ENCODE peak calls at places on chromosomes 1 and 21, in ten cellular contexts. T is AG04450; R is right lobe of liver; L is colonic mucosa; B is GM06990; K is neural crest cell; H is AG04449; M is Panc1; D is RWPE1; J is CD8-positive, alpha-beta T cell. I is an unnamed sample.

GRCh38 chr1:209107535-209107934 is 476.0 kb upstream of the CAMK1G start:
- DNase-seq in M (no peak), T (no peak), D (no peak), J (no peak), R (no peak), L (no peak), B (peak; percentile 68), K (no peak), H (no peak), I (no peak)

GRCh38 chr1:236000781-236001180 is 64.1 kb downstream of the NID1 start:
- DNase-seq in L (no peak), T (no peak), R (no peak), K (no peak), H (no peak), M (no peak), D (no peak), B (no peak), J (no peak), I (no peak)

GRCh38 chr1:109547412-109548320 is 749 bp upstream of the GNAI3 start:
- DNase-seq in T (no peak), J (peak; percentile 22), R (no peak), L (peak; percentile 52), M (peak; percentile 7), D (no peak), H (no peak), B (peak; percentile 32), K (no peak), I (no peak)

GRCh38 chr1:117161887-117162286 is 40.3 kb upstream of the TRIM45 start:
- DNase-seq in J (no peak), M (no peak), K (no peak), D (no peak), R (no peak), T (no peak), B (no peak), L (no peak), H (no peak), I (no peak)

GRCh38 chr1:150974580-150975478 is at the start of gene CERS2:
- DNase-seq in T (no peak), L (peak; percentile 79), H (no peak), B (peak; percentile 80), R (peak; percentile 86), M (no peak), D (peak; percentile 82), K (peak; percentile 68), J (peak; percentile 78), I (peak; percentile 88)

GRCh38 chr1:151393583-151393982 is 5.8 kb upstream of the PSMB4 start:
- DNase-seq in D (no peak), H (no peak), J (no peak), B (no peak), K (no peak), T (no peak), R (no peak), L (no peak), M (no peak), I (no peak)

GRCh38 chr1:93827128-93827527 is 51.9 kb downstream of the DNTTIP2 start:
- DNase-seq in L (no peak), H (no peak), T (no peak), B (no peak), J (no peak), K (no peak), M (no peak), D (no peak), R (no peak), I (no peak)

GRCh38 chr1:157045251-157046218 is at the start of gene ARHGEF11:
- DNase-seq in B (peak; percentile 70), D (peak; percentile 84), H (peak; percentile 21), M (no peak), T (peak; percentile 59), L (peak; percentile 92), K (peak; percentile 85), R (peak; percentile 95), J (no peak), I (peak; percentile 92)

GRCh38 chr1:43951021-43951985 is 4.6 kb downstream of the IPO13 start:
- DNase-seq in K (no peak), T (no peak), H (no peak), M (no peak), R (no peak), D (no peak), J (no peak), B (no peak), L (no peak), I (no peak)

GRCh38 chr1:151368745-151369610 is 3.5 kb downstream of the SELENBP1 start:
- DNase-seq in K (no peak), L (peak; percentile 68), J (no peak), R (peak; percentile 92), T (no peak), M (no peak), D (no peak), H (no peak), B (no peak), I (no peak)

GRCh38 chr1:39826583-39826982 is 37.9 kb upstream of the BMP8B start:
- DNase-seq in L (peak; percentile 53), R (no peak), M (no peak), D (no peak), B (no peak), K (no peak), J (no peak), H (no peak), T (no peak), I (no peak)

GRCh38 chr1:25623731-25624130 is 7.1 kb downstream of the MAN1C1 start:
- DNase-seq in L (no peak), B (no peak), R (no peak), T (no peak), H (no peak), J (no peak), M (no peak), K (no peak), D (no peak), I (no peak)

DNA sequence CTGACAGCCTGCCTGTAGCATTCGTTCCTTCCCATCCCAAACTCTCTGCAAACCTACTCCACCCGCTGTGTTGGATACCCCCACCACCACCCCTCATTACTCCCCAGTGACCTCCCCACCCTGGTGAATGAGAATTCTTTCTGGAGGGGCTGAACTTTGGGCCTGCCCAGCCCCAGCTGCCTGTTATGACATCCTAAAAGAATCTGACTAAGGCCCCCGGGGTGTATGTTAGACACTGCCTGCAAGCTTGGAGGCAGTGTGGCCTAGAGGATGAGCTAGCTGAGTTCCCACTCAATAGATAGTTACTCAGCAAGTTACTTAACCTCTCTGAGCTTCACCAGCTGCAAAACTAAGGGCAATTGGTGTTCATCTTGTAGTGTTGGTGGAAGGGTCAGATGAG is 110.2 kb upstream of the FGGY start:
- DNase-seq in T (peak; percentile 67), B (no peak), H (peak; percentile 44), L (no peak), M (no peak), D (no peak), R (no peak), K (no peak), J (no peak), I (no peak)
- TF ChIP-seq CTCF in T (peak; percentile 36), B (no peak), H (peak; percentile 3), L (no peak), M (no peak), D (no peak), R (no peak), K (no peak), J (no peak), I (no peak)

GRCh38 chr1:35031103-35031452 is 667 bp downstream of the ZMYM6 start:
- DNase-seq in D (peak; percentile 43), L (peak; percentile 44), H (no peak), R (no peak), T (no peak), B (peak; percentile 29), K (peak; percentile 6), J (peak; percentile 54), M (peak; percentile 10), I (no peak)
- TF ChIP-seq CTCF in D (no peak), L (no peak), H (no peak), R (no peak), T (no peak), B (no peak), K (no peak), J (no peak), M (no peak), I (no peak)

GRCh38 chr21:31872072-31872451 is 758 bp upstream of the HUNK start:
- DNase-seq in L (no peak), B (no peak), H (no peak), R (no peak), J (no peak), T (no peak), D (no peak), M (no peak), K (no peak), I (no peak)

GRCh38 chr21:31873696-31874599 is 1.1 kb downstream of the HUNK start:
- DNase-seq in R (peak; percentile 47), J (peak; percentile 39), D (no peak), M (no peak), T (no peak), L (peak; percentile 79), B (peak; percentile 22), H (no peak), K (peak; percentile 84), I (peak; percentile 88)

GRCh38 chr21:31873275-31873695 is 465 bp downstream of the HUNK start:
- DNase-seq in H (no peak), D (no peak), B (no peak), T (no peak), L (peak; percentile 45), M (no peak), K (peak; percentile 50), R (no peak), J (no peak), I (peak; percentile 75)

GRCh38 chr21:31874817-31875216 is 2.0 kb downstream of the HUNK start:
- DNase-seq in R (no peak), L (peak; percentile 55), J (no peak), B (no peak), K (no peak), T (no peak), M (no peak), D (no peak), H (no peak), I (no peak)

GRCh38 chr21:31872452-31873274 is at the start of gene HUNK:
- DNase-seq in D (no peak), R (peak; percentile 48), K (peak; percentile 59), T (no peak), M (no peak), L (peak; percentile 68), H (no peak), B (peak; percentile 16), J (no peak), I (peak; percentile 86)
- TF ChIP-seq CTCF in D (no peak), R (peak; percentile 24), K (peak; percentile 31), T (peak; percentile 17), M (peak; percentile 9), L (no peak), H (peak; percentile 13), B (no peak), J (no peak), I (peak; percentile 20)

DNA sequence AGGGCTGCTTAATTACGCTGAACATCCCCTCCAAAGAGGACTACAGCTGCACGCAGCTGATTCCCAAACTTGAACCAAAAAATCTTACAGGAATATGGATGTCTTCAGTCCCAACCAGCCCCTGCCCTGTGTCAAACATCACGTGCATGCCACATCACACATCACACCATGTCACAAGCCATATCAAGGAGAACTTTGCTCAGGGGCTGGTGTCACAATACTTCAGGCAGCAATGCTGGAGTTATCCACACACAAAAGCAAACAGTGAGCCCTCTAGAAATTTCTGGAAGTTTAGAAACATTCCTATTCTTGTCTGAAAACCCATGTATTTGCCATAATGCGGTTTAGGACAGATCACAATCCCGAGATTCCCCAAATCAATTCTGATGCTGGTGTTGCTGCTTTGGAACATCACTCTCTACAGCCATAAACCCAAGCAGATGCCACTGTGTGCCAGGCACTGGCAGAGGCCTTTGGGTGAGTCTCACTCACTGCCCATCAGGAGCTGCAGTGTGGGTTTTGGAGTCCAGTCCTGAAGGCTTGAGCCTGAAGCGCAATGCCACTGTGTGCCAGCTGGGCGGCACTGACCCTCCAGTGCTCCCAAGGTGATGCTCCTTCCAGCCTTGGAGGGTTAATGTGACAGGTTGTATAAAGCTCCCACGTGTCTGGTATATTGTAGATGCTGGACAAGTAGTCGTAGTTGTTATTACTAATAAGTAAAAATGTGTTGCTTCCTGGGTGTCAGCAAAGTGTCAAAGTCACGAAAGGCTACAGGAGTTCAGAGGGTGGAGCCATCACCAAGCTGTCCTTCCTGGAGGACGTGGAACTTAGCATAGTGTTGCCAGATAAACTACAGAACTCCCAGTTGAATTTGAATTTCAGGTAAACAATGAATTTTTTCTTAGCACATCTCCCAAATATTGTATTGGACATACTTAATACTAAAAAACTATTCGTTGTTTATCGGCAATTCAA is 20.1 kb upstream of the EFNA1 start:
- DNase-seq in L (no peak), R (peak; percentile 93), B (no peak), H (no peak), M (no peak), K (no peak), D (no peak), J (no peak), T (no peak), I (no peak)
- TF ChIP-seq CTCF in L (no peak), R (no peak), B (no peak), H (no peak), M (no peak), K (no peak), D (no peak), J (no peak), T (no peak), I (no peak)